ENCODE peak calls at places on chromosomes 4 and X, in eight cellular contexts. One of them, this sample, is unnamed.

GRCh38 chr4:22191565-22192301 is 243.2 kb upstream of the KCNIP4 start:
- DNase-seq in cardiac muscle cell: peak
- DNase-seq in lung: no peak
- DNase-seq in ovary: no peak
- DNase-seq in CD4-positive, alpha-beta memory T cell: no peak
- DNase-seq in trophoblast cell: no peak
- DNase-seq in effector memory CD4-positive, alpha-beta T cell: no peak
- DNase-seq in left ventricle myocardium inferior: no peak
- DNase-seq in this sample: no peak

GRCh38 chr4:121822796-121823504 is 733 bp downstream of the CCNA2 start:
- DNase-seq in lung: no peak
- DNase-seq in effector memory CD4-positive, alpha-beta T cell: no peak
- DNase-seq in left ventricle myocardium inferior: no peak
- DNase-seq in trophoblast cell: peak
- DNase-seq in CD4-positive, alpha-beta memory T cell: peak
- DNase-seq in ovary: peak
- DNase-seq in cardiac muscle cell: peak
- DNase-seq in this sample: peak

GRCh38 chr4:112766422-112766821 is 129.5 kb downstream of the LARP7 start:
- DNase-seq in cardiac muscle cell: peak
- DNase-seq in effector memory CD4-positive, alpha-beta T cell: no peak
- DNase-seq in ovary: no peak
- DNase-seq in trophoblast cell: peak
- DNase-seq in lung: no peak
- DNase-seq in left ventricle myocardium inferior: no peak
- DNase-seq in CD4-positive, alpha-beta memory T cell: no peak
- DNase-seq in this sample: no peak

GRCh38 chr4:98143001-98143899 is at the start of gene STPG2:
- DNase-seq in lung: peak
- DNase-seq in trophoblast cell: peak
- DNase-seq in cardiac muscle cell: peak
- DNase-seq in CD4-positive, alpha-beta memory T cell: peak
- DNase-seq in left ventricle myocardium inferior: peak
- DNase-seq in ovary: peak
- DNase-seq in effector memory CD4-positive, alpha-beta T cell: peak
- DNase-seq in this sample: peak

GRCh38 chrX:112083624-112084326 is 1.2 kb upstream of the TRPC5 start:
- DNase-seq in lung: no peak
- DNase-seq in trophoblast cell: no peak
- DNase-seq in cardiac muscle cell: no peak
- DNase-seq in CD4-positive, alpha-beta memory T cell: no peak
- DNase-seq in ovary: no peak
- DNase-seq in effector memory CD4-positive, alpha-beta T cell: no peak
- DNase-seq in left ventricle myocardium inferior: no peak
- DNase-seq in this sample: no peak

GRCh38 chr4:5619913-5620625 is 88.3 kb downstream of the EVC2 start:
- DNase-seq in left ventricle myocardium inferior: no peak
- DNase-seq in effector memory CD4-positive, alpha-beta T cell: no peak
- DNase-seq in lung: no peak
- DNase-seq in trophoblast cell: no peak
- DNase-seq in cardiac muscle cell: peak
- DNase-seq in CD4-positive, alpha-beta memory T cell: no peak
- DNase-seq in ovary: no peak
- DNase-seq in this sample: no peak

GRCh38 chr4:89152972-89153371 is 41.6 kb downstream of the TIGD2 start:
- DNase-seq in CD4-positive, alpha-beta memory T cell: no peak
- DNase-seq in effector memory CD4-positive, alpha-beta T cell: no peak
- DNase-seq in trophoblast cell: no peak
- DNase-seq in left ventricle myocardium inferior: no peak
- DNase-seq in ovary: no peak
- DNase-seq in cardiac muscle cell: no peak
- DNase-seq in lung: no peak
- DNase-seq in this sample: no peak

GRCh38 chrX:53686151-53686885 is at the start of gene HUWE1:
- DNase-seq in left ventricle myocardium inferior: peak
- DNase-seq in CD4-positive, alpha-beta memory T cell: peak
- DNase-seq in effector memory CD4-positive, alpha-beta T cell: peak
- DNase-seq in ovary: peak
- DNase-seq in trophoblast cell: peak
- DNase-seq in lung: peak
- DNase-seq in cardiac muscle cell: peak
- DNase-seq in this sample: peak

GRCh38 chrX:98452456-98452855 is 1568.7 kb downstream of the RPA4 start:
- DNase-seq in effector memory CD4-positive, alpha-beta T cell: no peak
- DNase-seq in lung: no peak
- DNase-seq in cardiac muscle cell: no peak
- DNase-seq in CD4-positive, alpha-beta memory T cell: no peak
- DNase-seq in left ventricle myocardium inferior: no peak
- DNase-seq in ovary: no peak
- DNase-seq in trophoblast cell: no peak
- DNase-seq in this sample: no peak

GRCh38 chr4:173370130-173370476 is 651 bp upstream of the SAP30 start:
- DNase-seq in cardiac muscle cell: no peak
- DNase-seq in trophoblast cell: no peak
- DNase-seq in effector memory CD4-positive, alpha-beta T cell: peak
- DNase-seq in ovary: peak
- DNase-seq in CD4-positive, alpha-beta memory T cell: no peak
- DNase-seq in left ventricle myocardium inferior: peak
- DNase-seq in lung: peak
- DNase-seq in this sample: no peak

GRCh38 chrX:2351999-2352995 is 148.5 kb downstream of the DHRSX start:
- DNase-seq in trophoblast cell: peak
- DNase-seq in effector memory CD4-positive, alpha-beta T cell: no peak
- DNase-seq in lung: no peak
- DNase-seq in ovary: no peak
- DNase-seq in CD4-positive, alpha-beta memory T cell: no peak
- DNase-seq in left ventricle myocardium inferior: no peak
- DNase-seq in cardiac muscle cell: peak
- DNase-seq in this sample: peak

GRCh38 chrX:139554991-139555675 is 24.6 kb downstream of the F9 start:
- DNase-seq in left ventricle myocardium inferior: no peak
- DNase-seq in CD4-positive, alpha-beta memory T cell: no peak
- DNase-seq in cardiac muscle cell: no peak
- DNase-seq in lung: no peak
- DNase-seq in trophoblast cell: no peak
- DNase-seq in ovary: no peak
- DNase-seq in effector memory CD4-positive, alpha-beta T cell: no peak
- DNase-seq in this sample: no peak

GRCh38 chr4:128450326-128451120 is 162.9 kb upstream of the PGRMC2 start:
- DNase-seq in left ventricle myocardium inferior: no peak
- DNase-seq in cardiac muscle cell: no peak
- DNase-seq in CD4-positive, alpha-beta memory T cell: no peak
- DNase-seq in trophoblast cell: peak
- DNase-seq in ovary: no peak
- DNase-seq in effector memory CD4-positive, alpha-beta T cell: no peak
- DNase-seq in lung: no peak
- DNase-seq in this sample: no peak

DNA sequence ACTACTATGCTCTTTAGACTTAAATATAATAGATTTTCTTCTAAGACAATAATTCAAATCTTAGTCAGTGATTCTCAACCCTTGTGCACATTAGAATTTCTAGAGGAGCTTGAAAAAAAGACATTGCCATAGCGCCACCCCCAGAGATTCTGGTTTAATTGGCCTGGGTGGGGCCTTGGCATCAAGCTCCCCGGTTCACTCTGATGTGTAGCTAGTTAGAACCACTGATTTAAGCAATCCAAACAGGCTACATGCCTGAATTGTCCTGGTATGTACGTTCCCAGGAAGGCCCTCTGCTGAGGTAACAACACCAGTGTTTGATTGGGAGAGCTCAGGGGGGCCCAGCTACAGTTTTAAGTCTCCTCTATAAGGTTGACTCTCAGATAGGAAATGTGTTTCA is 1.4 kb upstream of the ATP10D start:
- DNase-seq in CD4-positive, alpha-beta memory T cell: no peak
- DNase-seq in ovary: no peak
- DNase-seq in lung: no peak
- DNase-seq in effector memory CD4-positive, alpha-beta T cell: no peak
- DNase-seq in cardiac muscle cell: no peak
- DNase-seq in trophoblast cell: no peak
- DNase-seq in left ventricle myocardium inferior: no peak
- DNase-seq in this sample: no peak
- H3K4me3 ChIP-seq in CD4-positive, alpha-beta memory T cell: no peak
- H3K4me3 ChIP-seq in ovary: no peak
- H3K4me3 ChIP-seq in lung: no peak
- H3K4me3 ChIP-seq in effector memory CD4-positive, alpha-beta T cell: no peak
- H3K4me3 ChIP-seq in cardiac muscle cell: no peak
- H3K4me3 ChIP-seq in trophoblast cell: no peak
- H3K4me3 ChIP-seq in left ventricle myocardium inferior: no peak
- H3K4me3 ChIP-seq in this sample: no peak

DNA sequence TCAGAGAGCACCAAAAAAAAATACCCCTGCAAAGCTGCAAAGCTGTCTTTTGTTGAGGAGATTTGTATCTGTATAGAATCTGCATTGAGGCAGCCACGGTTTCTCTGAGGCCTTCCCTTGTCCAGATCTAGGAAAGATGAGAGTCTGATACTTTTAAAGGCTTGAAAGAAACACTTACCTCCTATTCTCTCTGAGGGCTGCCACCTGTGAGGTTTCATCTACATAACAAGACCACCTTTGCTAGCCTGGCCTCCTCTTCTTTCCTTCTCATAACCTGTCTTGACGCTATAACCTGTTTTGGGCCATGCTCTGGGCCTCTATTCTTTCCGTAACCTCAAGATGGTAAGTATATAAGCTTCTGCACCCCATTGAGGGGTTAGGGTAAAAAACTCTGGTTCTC is 779.6 kb upstream of the HTR2C start:
- DNase-seq in lung: no peak
- DNase-seq in CD4-positive, alpha-beta memory T cell: no peak
- DNase-seq in effector memory CD4-positive, alpha-beta T cell: no peak
- DNase-seq in cardiac muscle cell: no peak
- DNase-seq in trophoblast cell: no peak
- DNase-seq in left ventricle myocardium inferior: no peak
- DNase-seq in ovary: no peak
- DNase-seq in this sample: no peak
- H3K27ac ChIP-seq in lung: no peak
- H3K27ac ChIP-seq in CD4-positive, alpha-beta memory T cell: no peak
- H3K27ac ChIP-seq in effector memory CD4-positive, alpha-beta T cell: no peak
- H3K27ac ChIP-seq in cardiac muscle cell: no peak
- H3K27ac ChIP-seq in trophoblast cell: no peak
- H3K27ac ChIP-seq in left ventricle myocardium inferior: no peak
- H3K27ac ChIP-seq in ovary: no peak
- H3K27ac ChIP-seq in this sample: no peak

GRCh38 chrX:47484885-47485284 is 1.9 kb upstream of the ZNF41 start:
- DNase-seq in trophoblast cell: no peak
- DNase-seq in ovary: no peak
- DNase-seq in lung: no peak
- DNase-seq in effector memory CD4-positive, alpha-beta T cell: no peak
- DNase-seq in CD4-positive, alpha-beta memory T cell: no peak
- DNase-seq in left ventricle myocardium inferior: no peak
- DNase-seq in cardiac muscle cell: no peak
- DNase-seq in this sample: no peak
- H3K4me3 ChIP-seq in trophoblast cell: no peak
- H3K4me3 ChIP-seq in ovary: no peak
- H3K4me3 ChIP-seq in lung: no peak
- H3K4me3 ChIP-seq in effector memory CD4-positive, alpha-beta T cell: no peak
- H3K4me3 ChIP-seq in CD4-positive, alpha-beta memory T cell: no peak
- H3K4me3 ChIP-seq in left ventricle myocardium inferior: peak
- H3K4me3 ChIP-seq in cardiac muscle cell: no peak
- H3K4me3 ChIP-seq in this sample: no peak

GRCh38 chrX:16807976-16808542 is 21.8 kb downstream of the TXLNG start:
- DNase-seq in cardiac muscle cell: peak
- DNase-seq in left ventricle myocardium inferior: no peak
- DNase-seq in effector memory CD4-positive, alpha-beta T cell: no peak
- DNase-seq in lung: no peak
- DNase-seq in CD4-positive, alpha-beta memory T cell: no peak
- DNase-seq in trophoblast cell: no peak
- DNase-seq in ovary: no peak
- DNase-seq in this sample: peak

GRCh38 chrX:16807548-16807947 is 21.3 kb downstream of the TXLNG start:
- DNase-seq in lung: no peak
- DNase-seq in cardiac muscle cell: peak
- DNase-seq in CD4-positive, alpha-beta memory T cell: no peak
- DNase-seq in ovary: peak
- DNase-seq in effector memory CD4-positive, alpha-beta T cell: no peak
- DNase-seq in left ventricle myocardium inferior: no peak
- DNase-seq in trophoblast cell: no peak
- DNase-seq in this sample: no peak

DNA sequence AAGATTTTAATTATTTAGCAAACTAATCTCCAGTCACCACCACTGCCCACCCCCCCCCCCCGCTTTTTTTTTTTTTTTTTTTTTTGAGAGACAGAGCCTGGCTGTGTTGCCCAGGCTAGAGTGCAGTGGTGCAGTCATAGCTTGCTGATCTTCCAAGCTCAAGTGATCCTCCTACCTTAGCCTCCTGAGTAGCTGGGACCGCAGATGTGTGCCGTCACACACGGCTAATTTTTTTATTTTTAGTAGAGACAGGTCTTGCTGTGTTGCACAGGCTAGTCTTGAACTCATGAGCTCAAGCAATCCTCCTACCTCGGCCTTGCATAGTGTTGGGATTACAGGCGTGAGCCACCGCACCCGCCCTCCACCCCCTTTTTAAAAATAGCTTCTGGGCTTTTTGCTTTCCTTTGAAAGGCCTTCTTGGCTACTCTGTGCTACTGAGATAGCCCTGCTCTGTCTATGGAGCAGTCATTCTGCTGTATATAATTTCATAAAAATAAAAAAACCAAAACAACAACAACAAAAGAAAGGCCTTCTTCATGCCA is 18.7 kb downstream of the TXLNG start:
- DNase-seq in left ventricle myocardium inferior: no peak
- DNase-seq in effector memory CD4-positive, alpha-beta T cell: no peak
- DNase-seq in ovary: peak
- DNase-seq in cardiac muscle cell: no peak
- DNase-seq in trophoblast cell: no peak
- DNase-seq in lung: no peak
- DNase-seq in CD4-positive, alpha-beta memory T cell: no peak
- DNase-seq in this sample: no peak
- H3K27ac ChIP-seq in left ventricle myocardium inferior: no peak
- H3K27ac ChIP-seq in effector memory CD4-positive, alpha-beta T cell: no peak
- H3K27ac ChIP-seq in ovary: no peak
- H3K27ac ChIP-seq in cardiac muscle cell: no peak
- H3K27ac ChIP-seq in trophoblast cell: no peak
- H3K27ac ChIP-seq in lung: no peak
- H3K27ac ChIP-seq in CD4-positive, alpha-beta memory T cell: no peak
- H3K27ac ChIP-seq in this sample: no peak

DNA sequence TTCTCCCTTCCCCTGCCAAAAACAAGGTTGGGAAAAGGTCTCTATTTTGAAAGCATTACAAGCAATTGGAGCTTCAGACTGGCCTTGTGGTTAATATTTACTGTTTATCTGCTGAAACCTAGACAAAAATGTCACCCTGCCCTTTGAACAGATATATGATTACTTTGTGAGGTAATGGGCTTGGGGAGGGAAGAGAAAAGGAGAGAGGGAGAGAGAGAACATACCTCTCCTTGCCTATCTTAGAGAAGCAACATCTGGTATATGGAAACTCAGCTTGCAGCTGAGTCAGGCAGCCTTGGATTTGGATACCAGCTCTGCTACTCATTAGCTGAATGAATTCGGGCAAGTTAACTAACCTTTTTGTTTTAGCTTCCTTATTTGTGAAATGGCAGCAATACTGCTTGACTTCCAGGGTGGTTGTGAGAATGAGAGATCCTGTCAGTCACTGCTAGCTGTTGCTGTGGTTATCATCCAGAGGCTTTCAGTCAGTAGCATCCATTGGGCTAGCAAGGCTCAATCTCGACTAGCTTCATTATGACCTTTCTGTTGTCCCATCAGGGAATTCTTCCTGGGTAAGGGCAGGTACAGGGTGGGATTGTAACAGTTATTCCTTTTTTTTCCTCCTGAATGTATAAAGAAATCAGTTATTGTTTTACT is 41.1 kb downstream of the ZFX start:
- DNase-seq in trophoblast cell: peak
- DNase-seq in CD4-positive, alpha-beta memory T cell: no peak
- DNase-seq in left ventricle myocardium inferior: no peak
- DNase-seq in effector memory CD4-positive, alpha-beta T cell: no peak
- DNase-seq in ovary: no peak
- DNase-seq in lung: no peak
- DNase-seq in cardiac muscle cell: peak
- DNase-seq in this sample: no peak
- H3K4me3 ChIP-seq in trophoblast cell: no peak
- H3K4me3 ChIP-seq in CD4-positive, alpha-beta memory T cell: no peak
- H3K4me3 ChIP-seq in left ventricle myocardium inferior: no peak
- H3K4me3 ChIP-seq in effector memory CD4-positive, alpha-beta T cell: no peak
- H3K4me3 ChIP-seq in ovary: no peak
- H3K4me3 ChIP-seq in lung: no peak
- H3K4me3 ChIP-seq in cardiac muscle cell: no peak
- H3K4me3 ChIP-seq in this sample: no peak